ENCODE peak calls at places on chromosomes 5 and 9, in eight cellular contexts. R is anterior cingulate cortex, C is posterior cingulate gyrus, A is BE2C, B is ureter, F is glutamatergic neuron, W is neural progenitor cell, O is HTR-8/SVneo. M is an unnamed sample.

GRCh38 chr5:163696270-163696887 is 191.0 kb downstream of the MAT2B start:
- DNase-seq in R (no peak), C (peak), A (peak), B (peak), F (peak), W (peak), O (peak), M (peak)

GRCh38 chr5:59390989-59391388 is 502.5 kb downstream of the PDE4D start:
- DNase-seq in R (no peak), C (no peak), A (no peak), B (no peak), F (no peak), W (no peak), O (no peak), M (no peak)

GRCh38 chr9:93185261-93186150 is 1.6 kb downstream of the WNK2 start:
- DNase-seq in R (no peak), C (no peak), A (no peak), B (no peak), F (no peak), W (no peak), O (no peak), M (peak)

GRCh38 chr9:123441769-123442168 is 85.8 kb downstream of the CRB2 start:
- DNase-seq in R (no peak), C (no peak), A (no peak), B (no peak), F (no peak), W (no peak), O (no peak), M (no peak)

GRCh38 chr9:127562841-127563523 is 49.1 kb upstream of the STXBP1 start:
- DNase-seq in R (no peak), C (no peak), A (no peak), B (no peak), F (no peak), W (no peak), O (no peak), M (no peak)

GRCh38 chr9:34686732-34687131 is 4.3 kb downstream of the CCL19 start:
- DNase-seq in R (no peak), C (no peak), A (no peak), B (no peak), F (no peak), W (no peak), O (no peak), M (no peak)

GRCh38 chr9:84261082-84261746 is 79.3 kb downstream of the SLC28A3 start:
- DNase-seq in R (peak), C (peak), A (peak), B (peak), F (peak), W (peak), O (peak), M (peak)

GRCh38 chr9:125867752-125868400 is 120.7 kb downstream of the PBX3 start:
- DNase-seq in R (no peak), C (no peak), A (no peak), B (no peak), F (no peak), W (no peak), O (no peak), M (no peak)

GRCh38 chr5:33091571-33092363 is 349.0 kb upstream of the TARS1 start:
- DNase-seq in R (no peak), C (no peak), A (no peak), B (no peak), F (no peak), W (no peak), O (no peak), M (no peak)